ENCODE peak calls at places on chromosomes 11 and 22, in eight cellular contexts. L is AG08396; S is foreskin fibroblast; H is NCI-H1930; T is fibroblast of mammary gland; R is endothelial cell of umbilical vein; O is activated CD8-positive, alpha-beta T cell treated with anti-CD3 and anti-CD28 coated beads for 36 hours; C is HCEC 1CT. Z is an unnamed sample.

GRCh38 chr22:26428515-26429457 is at the start of gene ASPHD2:
- DNase-seq in R (peak; percentile 64), T (peak; percentile 54), O (peak; percentile 85), H (peak; percentile 61), S (peak; percentile 77), L (peak; percentile 82), C (peak; percentile 18), Z (peak; percentile 33)

GRCh38 chr11:1538153-1538552 is 33.9 kb downstream of the DUSP8 start:
- DNase-seq in H (no peak), C (no peak), T (no peak), L (no peak), S (no peak), R (no peak), O (no peak), Z (no peak)

GRCh38 chr11:96307748-96308133 is 35.3 kb downstream of the MAML2 start:
- DNase-seq in H (no peak), C (peak; percentile 95), O (no peak), R (peak; percentile 90), L (peak; percentile 43), S (peak; percentile 95), T (peak; percentile 95), Z (no peak)

GRCh38 chr11:62242021-62242420 is at the start of gene SCGB1D2:
- DNase-seq in S (no peak), O (no peak), R (no peak), C (no peak), H (no peak), L (no peak), T (no peak), Z (no peak)

GRCh38 chr11:69617682-69618081 is 23.3 kb upstream of the CCND1 start:
- DNase-seq in O (no peak), C (no peak), H (no peak), R (no peak), S (no peak), L (no peak), T (no peak), Z (no peak)

GRCh38 chr22:27258773-27259172 is 542.8 kb downstream of the MN1 start:
- DNase-seq in L (no peak), C (no peak), R (no peak), S (no peak), T (no peak), O (no peak), H (no peak), Z (no peak)

GRCh38 chr22:30564766-30565118 is 9.7 kb downstream of the GAL3ST1 start:
- DNase-seq in T (no peak), H (no peak), L (no peak), O (no peak), R (no peak), C (no peak), S (no peak), Z (no peak)

GRCh38 chr11:113417428-113417827 is 29.8 kb downstream of the ANKK1 start:
- DNase-seq in C (no peak), L (no peak), S (no peak), H (no peak), R (no peak), O (no peak), T (no peak), Z (no peak)

GRCh38 chr11:607020-607780 is 8.6 kb downstream of the IRF7 start:
- DNase-seq in C (no peak), T (no peak), R (no peak), O (no peak), L (no peak), H (no peak), S (no peak), Z (no peak)

GRCh38 chr11:92846542-92847125 is 122.8 kb upstream of the MTNR1B start:
- DNase-seq in L (no peak), S (no peak), O (no peak), H (no peak), C (no peak), R (no peak), T (no peak), Z (no peak)

GRCh38 chr22:42844756-42845155 is 12.3 kb downstream of the ARFGAP3 start:
- DNase-seq in C (peak; percentile 44), H (no peak), O (no peak), S (peak; percentile 87), R (peak; percentile 61), T (peak; percentile 69), L (no peak), Z (no peak)

GRCh38 chr11:34490304-34490703 is 23.3 kb downstream of the ELF5 start:
- DNase-seq in T (no peak), S (no peak), R (no peak), O (no peak), C (no peak), L (no peak), H (no peak), Z (no peak)

GRCh38 chr11:67640758-67641113 is 1.2 kb upstream of the TBX10 start:
- DNase-seq in L (no peak), H (no peak), S (no peak), C (no peak), O (no peak), R (no peak), T (no peak), Z (no peak)

GRCh38 chr11:71342116-71342515 is 89.7 kb upstream of the SHANK2 start:
- DNase-seq in S (peak; percentile 21), O (no peak), R (no peak), L (peak; percentile 60), H (no peak), T (peak; percentile 55), C (peak; percentile 72), Z (peak; percentile 31)

GRCh38 chr11:45321031-45321595 is 35.0 kb upstream of the SYT13 start:
- DNase-seq in C (no peak), S (no peak), T (no peak), R (no peak), L (no peak), O (no peak), H (no peak), Z (peak; percentile 27)

GRCh38 chr11:79206951-79207350 is 233.9 kb downstream of the TENM4 start:
- DNase-seq in L (no peak), S (no peak), O (no peak), R (no peak), C (no peak), H (no peak), T (no peak), Z (no peak)

GRCh38 chr11:56783448-56784041 is 35.0 kb upstream of the OR9G4 start:
- DNase-seq in O (no peak), S (peak; percentile 55), C (peak; percentile 30), L (peak; percentile 16), H (peak; percentile 13), T (peak; percentile 75), R (peak; percentile 36), Z (no peak)

Z was measured in tibial artery.